ENCODE peak calls at places on chromosomes 4 and X, in four cellular contexts. One of them, this sample, is unnamed. For H3K4me1, the result is how much of the 10 kb centered on the place peaks cover.

GRCh38 chrX:65574356-65574755 is 39.8 kb upstream of the LAS1L start:
- DNase-seq in testis: no peak
- DNase-seq in upper lobe of right lung: no peak
- DNase-seq in IMR-90: no peak
- DNase-seq in this sample: no peak

GRCh38 chrX:119728487-119728886 is 29.9 kb upstream of the SOWAHD start:
- DNase-seq in testis: no peak
- DNase-seq in IMR-90: no peak
- DNase-seq in upper lobe of right lung: no peak
- DNase-seq in this sample: no peak

GRCh38 chr4:71992571-71992970 is 39.2 kb upstream of the NPFFR2 start:
- DNase-seq in upper lobe of right lung: no peak
- DNase-seq in IMR-90: no peak
- DNase-seq in testis: no peak
- DNase-seq in this sample: peak

GRCh38 chr4:61202638-61203495 is 2.7 kb downstream of the ADGRL3 start:
- DNase-seq in IMR-90: no peak
- DNase-seq in testis: peak
- DNase-seq in upper lobe of right lung: no peak
- DNase-seq in this sample: no peak

GRCh38 chr4:126097155-126097554 is 782.4 kb downstream of the FAT4 start:
- DNase-seq in IMR-90: no peak
- DNase-seq in upper lobe of right lung: no peak
- DNase-seq in testis: no peak
- DNase-seq in this sample: no peak

GRCh38 chr4:55030606-55031005 is 94.8 kb downstream of the KDR start:
- DNase-seq in testis: no peak
- DNase-seq in IMR-90: no peak
- DNase-seq in upper lobe of right lung: no peak
- DNase-seq in this sample: no peak

GRCh38 chrX:47683171-47684145 is 24.5 kb upstream of the UXT start:
- DNase-seq in testis: no peak
- DNase-seq in IMR-90: no peak
- DNase-seq in upper lobe of right lung: no peak
- DNase-seq in this sample: no peak

GRCh38 chrX:10508891-10509290 is 111.5 kb downstream of the MID1 start:
- DNase-seq in upper lobe of right lung: no peak
- DNase-seq in IMR-90: no peak
- DNase-seq in testis: no peak
- DNase-seq in this sample: no peak

GRCh38 chr4:143558823-143559756 is 45.6 kb downstream of the SMARCA5 start:
- DNase-seq in IMR-90: peak
- DNase-seq in testis: peak
- DNase-seq in upper lobe of right lung: peak
- DNase-seq in this sample: peak

GRCh38 chr4:128793859-128794667 is 15.4 kb upstream of the JADE1 start:
- DNase-seq in testis: no peak
- DNase-seq in upper lobe of right lung: no peak
- DNase-seq in IMR-90: peak
- DNase-seq in this sample: no peak

GRCh38 chr4:10015140-10015753 is 6.0 kb downstream of the SLC2A9 start:
- DNase-seq in upper lobe of right lung: no peak
- DNase-seq in IMR-90: peak
- DNase-seq in testis: peak
- DNase-seq in this sample: no peak

GRCh38 chr4:185238750-185239149 is 29.4 kb downstream of the SNX25 start:
- DNase-seq in testis: no peak
- DNase-seq in IMR-90: peak
- DNase-seq in upper lobe of right lung: no peak
- DNase-seq in this sample: peak

GRCh38 chrX:46910415-46910814 is 1.8 kb upstream of the JADE3 start:
- DNase-seq in testis: no peak
- DNase-seq in upper lobe of right lung: no peak
- DNase-seq in IMR-90: no peak
- DNase-seq in this sample: no peak

GRCh38 chr4:15037923-15038541 is 35.8 kb downstream of the CPEB2 start:
- DNase-seq in testis: no peak
- DNase-seq in upper lobe of right lung: no peak
- DNase-seq in IMR-90: peak
- DNase-seq in this sample: peak

GRCh38 chr4:85955614-85956295 is 404.1 kb downstream of the MAPK10 start:
- DNase-seq in testis: no peak
- DNase-seq in IMR-90: peak
- DNase-seq in upper lobe of right lung: no peak
- DNase-seq in this sample: no peak

GRCh38 chr4:119525005-119525749 is 103.4 kb downstream of the PDE5A start:
- DNase-seq in testis: no peak
- DNase-seq in upper lobe of right lung: no peak
- DNase-seq in IMR-90: peak
- DNase-seq in this sample: peak

GRCh38 chrX:9728271-9728670 is 37.4 kb downstream of the GPR143 start:
- DNase-seq in upper lobe of right lung: no peak
- DNase-seq in testis: no peak
- DNase-seq in IMR-90: no peak
- DNase-seq in this sample: no peak

GRCh38 chr4:183638436-183638835 is 20.5 kb downstream of the RWDD4 start:
- DNase-seq in upper lobe of right lung: no peak
- DNase-seq in IMR-90: peak
- DNase-seq in testis: peak
- DNase-seq in this sample: peak

GRCh38 chr4:106497271-106497670 is 128.7 kb upstream of the GIMD1 start:
- DNase-seq in upper lobe of right lung: no peak
- DNase-seq in IMR-90: no peak
- DNase-seq in testis: no peak
- DNase-seq in this sample: no peak

GRCh38 chrX:45980726-45981125 is 564.5 kb downstream of the ZNF674 start:
- DNase-seq in IMR-90: no peak
- DNase-seq in testis: no peak
- DNase-seq in upper lobe of right lung: no peak
- DNase-seq in this sample: no peak

GRCh38 chrX:18676470-18676869 is 4.6 kb upstream of the RS1 start:
- DNase-seq in testis: peak
- DNase-seq in upper lobe of right lung: no peak
- DNase-seq in IMR-90: peak
- DNase-seq in this sample: no peak

GRCh38 chr4:106316773-106317409 is 541 bp downstream of the AIMP1 start:
- DNase-seq in upper lobe of right lung: no peak
- DNase-seq in testis: no peak
- DNase-seq in IMR-90: no peak
- DNase-seq in this sample: no peak

GRCh38 chrX:71637848-71638247 is 19.5 kb upstream of the CXCR3 start:
- DNase-seq in testis: no peak
- DNase-seq in upper lobe of right lung: no peak
- DNase-seq in IMR-90: peak
- DNase-seq in this sample: peak

GRCh38 chrX:32873786-32874185 is 337.6 kb downstream of the DMD start:
- DNase-seq in testis: no peak
- DNase-seq in upper lobe of right lung: no peak
- DNase-seq in IMR-90: no peak
- DNase-seq in this sample: no peak

GRCh38 chr4:141131738-141132688 is 1.3 kb downstream of the RNF150 start:
- DNase-seq in testis: peak
- DNase-seq in upper lobe of right lung: peak
- DNase-seq in IMR-90: peak
- DNase-seq in this sample: peak

GRCh38 chr4:7291372-7292135 is 99.2 kb downstream of the SORCS2 start:
- DNase-seq in upper lobe of right lung: no peak
- DNase-seq in testis: peak
- DNase-seq in IMR-90: peak
- DNase-seq in this sample: peak

GRCh38 chrX:112734250-112734649 is 54.5 kb upstream of the LHFPL1 start:
- DNase-seq in testis: peak
- DNase-seq in upper lobe of right lung: no peak
- DNase-seq in IMR-90: peak
- DNase-seq in this sample: peak

GRCh38 chr4:163665521-163666334 is 171.2 kb downstream of the TMA16 start:
- DNase-seq in IMR-90: no peak
- DNase-seq in upper lobe of right lung: no peak
- DNase-seq in testis: no peak
- DNase-seq in this sample: no peak
- TF ChIP-seq CTCF in IMR-90: no peak
- TF ChIP-seq CTCF in upper lobe of right lung: peak
- TF ChIP-seq CTCF in testis: no peak
- TF ChIP-seq CTCF in this sample: no peak

GRCh38 chr4:76692761-76693160 is 205.2 kb downstream of the SOWAHB start:
- DNase-seq in testis: no peak
- DNase-seq in IMR-90: no peak
- DNase-seq in upper lobe of right lung: no peak
- DNase-seq in this sample: no peak
- H3K4me1 ChIP-seq in testis: under half
- H3K4me1 ChIP-seq in IMR-90: under half
- H3K4me1 ChIP-seq in upper lobe of right lung: under half
- H3K4me1 ChIP-seq in this sample: under half

DNA sequence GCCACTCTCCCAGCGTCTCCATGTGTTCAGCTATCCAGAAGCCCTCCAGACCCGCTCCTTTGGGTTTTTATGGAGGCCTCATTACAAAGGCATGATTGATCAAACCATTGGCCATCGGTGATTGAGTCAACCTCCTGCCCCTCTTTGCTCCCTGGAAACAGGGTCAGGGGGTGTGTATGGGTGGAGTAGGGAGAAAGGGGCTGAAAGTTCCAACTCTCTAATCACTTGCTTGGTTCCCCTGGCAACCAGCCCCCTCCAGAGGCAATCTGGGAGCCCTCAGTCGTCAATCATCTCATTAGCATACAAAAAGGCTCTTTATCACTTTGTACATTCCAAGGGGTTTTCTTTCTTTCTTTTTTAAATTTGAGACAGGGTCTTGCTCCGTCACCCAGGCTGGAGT is 2.3 kb downstream of the TRIM2 start:
- DNase-seq in upper lobe of right lung: no peak
- DNase-seq in IMR-90: no peak
- DNase-seq in testis: no peak
- DNase-seq in this sample: no peak
- TF ChIP-seq CTCF in upper lobe of right lung: no peak
- TF ChIP-seq CTCF in IMR-90: no peak
- TF ChIP-seq CTCF in testis: no peak
- TF ChIP-seq CTCF in this sample: no peak

GRCh38 chr4:1854752-1855151 is 1.2 kb downstream of the LETM1 start:
- DNase-seq in upper lobe of right lung: no peak
- DNase-seq in IMR-90: no peak
- DNase-seq in testis: no peak
- DNase-seq in this sample: no peak

GRCh38 chr4:1855334-1856070 is 454 bp downstream of the LETM1 start:
- DNase-seq in upper lobe of right lung: peak
- DNase-seq in IMR-90: no peak
- DNase-seq in testis: peak
- DNase-seq in this sample: no peak

GRCh38 chr4:1857931-1858330 is 2.0 kb upstream of the LETM1 start:
- DNase-seq in IMR-90: no peak
- DNase-seq in upper lobe of right lung: no peak
- DNase-seq in testis: no peak
- DNase-seq in this sample: no peak

GRCh38 chr4:1856920-1857699 is 1.2 kb upstream of the LETM1 start:
- DNase-seq in testis: peak
- DNase-seq in upper lobe of right lung: no peak
- DNase-seq in IMR-90: no peak
- DNase-seq in this sample: no peak

GRCh38 chr4:1856071-1856919 is at the start of gene LETM1:
- DNase-seq in upper lobe of right lung: peak
- DNase-seq in IMR-90: peak
- DNase-seq in testis: peak
- DNase-seq in this sample: peak
- H3K4me1 ChIP-seq in upper lobe of right lung: under half
- H3K4me1 ChIP-seq in IMR-90: under half
- H3K4me1 ChIP-seq in testis: under half
- H3K4me1 ChIP-seq in this sample: under half

GRCh38 chr4:30720021-30720655 is at the start of gene PCDH7:
- DNase-seq in upper lobe of right lung: no peak
- DNase-seq in IMR-90: peak
- DNase-seq in testis: no peak
- DNase-seq in this sample: peak
- TF ChIP-seq CTCF in upper lobe of right lung: no peak
- TF ChIP-seq CTCF in IMR-90: no peak
- TF ChIP-seq CTCF in testis: no peak
- TF ChIP-seq CTCF in this sample: no peak

This sample was measured in astrocyte.